ENCODE peak calls at places on chromosomes 13 and 19, in five cellular contexts. Z is GM20000; Q is activated naive CD8-positive, alpha-beta T cell treated with anti-CD3 and anti-CD28 coated beads, Interleukin-2, amount 50 U/mL, for 24 hours; F is HS-27A; X is testis. W is an unnamed sample.

GRCh38 chr19:4379383-4380253 is 20.7 kb downstream of the SH3GL1 start:
- DNase-seq in Z (peak), Q (peak), F (no peak), X (no peak), W (no peak)

GRCh38 chr13:110304256-110304655 is 2.7 kb downstream of the COL4A1 start:
- DNase-seq in Z (no peak), Q (no peak), F (no peak), X (no peak), W (no peak)

GRCh38 chr19:4374451-4375163 is 25.7 kb downstream of the SH3GL1 start:
- DNase-seq in Z (no peak), Q (no peak), F (peak), X (peak), W (peak)

GRCh38 chr13:30125422-30126073 is 181.8 kb downstream of the KATNAL1 start:
- DNase-seq in Z (no peak), Q (no peak), F (no peak), X (peak), W (no peak)

GRCh38 chr19:32748497-32748896 is 28.9 kb downstream of the TDRD12 start:
- DNase-seq in Z (peak), Q (no peak), F (no peak), X (no peak), W (peak)

GRCh38 chr19:13765395-13766094 is 1.2 kb downstream of the MRI1 start:
- DNase-seq in Z (peak), Q (no peak), F (no peak), X (no peak), W (peak)

GRCh38 chr13:113980489-113981064 is 6.7 kb upstream of the C13orf46 start:
- DNase-seq in Z (no peak), Q (no peak), F (no peak), X (no peak), W (no peak)

GRCh38 chr13:42047561-42048322 is 706 bp upstream of the DGKH start:
- DNase-seq in Z (peak), Q (peak), F (no peak), X (peak), W (peak)

GRCh38 chr19:37218592-37218935 is 550 bp downstream of the ZNF383 start:
- DNase-seq in Z (no peak), Q (peak), F (no peak), X (no peak), W (no peak)

W was measured in K562.